ENCODE peak calls at places on chromosomes 13 and 19, in five cellular contexts. One of them, this sample, is unnamed.

GRCh38 chr19:44661904-44662303 is 9.4 kb upstream of the CEACAM19 start:
- DNase-seq in OCI-LY7: no peak
- DNase-seq in Caco-2: no peak
- DNase-seq in PC-9: no peak
- DNase-seq in CD8-positive, alpha-beta T cell: no peak
- DNase-seq in this sample: no peak

GRCh38 chr13:111203742-111204386 is 88.8 kb downstream of the ARHGEF7 start:
- DNase-seq in PC-9: no peak
- DNase-seq in Caco-2: no peak
- DNase-seq in CD8-positive, alpha-beta T cell: no peak
- DNase-seq in OCI-LY7: peak; percentile 51
- DNase-seq in this sample: no peak

GRCh38 chr13:111909501-111909900 is 157.4 kb upstream of the SOX1 start:
- DNase-seq in Caco-2: no peak
- DNase-seq in OCI-LY7: no peak
- DNase-seq in CD8-positive, alpha-beta T cell: no peak
- DNase-seq in PC-9: no peak
- DNase-seq in this sample: peak; percentile 81

GRCh38 chr19:32252333-32252669 is 93.1 kb upstream of the ZNF507 start:
- DNase-seq in OCI-LY7: no peak
- DNase-seq in PC-9: no peak
- DNase-seq in CD8-positive, alpha-beta T cell: no peak
- DNase-seq in Caco-2: no peak
- DNase-seq in this sample: no peak

GRCh38 chr13:73945871-73946270 is 188.3 kb downstream of the KLF12 start:
- DNase-seq in CD8-positive, alpha-beta T cell: no peak
- DNase-seq in PC-9: no peak
- DNase-seq in Caco-2: no peak
- DNase-seq in OCI-LY7: no peak
- DNase-seq in this sample: no peak

GRCh38 chr19:3880471-3881271 is at the start of gene ATCAY:
- DNase-seq in OCI-LY7: no peak
- DNase-seq in CD8-positive, alpha-beta T cell: no peak
- DNase-seq in Caco-2: no peak
- DNase-seq in PC-9: no peak
- DNase-seq in this sample: no peak

GRCh38 chr13:64274481-64275217 is 2859.0 kb upstream of the PCDH20 start:
- DNase-seq in PC-9: no peak
- DNase-seq in OCI-LY7: no peak
- DNase-seq in CD8-positive, alpha-beta T cell: no peak
- DNase-seq in Caco-2: peak; percentile 42
- DNase-seq in this sample: no peak

GRCh38 chr13:30850204-30850866 is 55.7 kb upstream of the MEDAG start:
- DNase-seq in OCI-LY7: no peak
- DNase-seq in Caco-2: no peak
- DNase-seq in CD8-positive, alpha-beta T cell: no peak
- DNase-seq in PC-9: no peak
- DNase-seq in this sample: no peak

GRCh38 chr13:79282976-79283375 is 123.1 kb downstream of the RBM26 start:
- DNase-seq in OCI-LY7: no peak
- DNase-seq in CD8-positive, alpha-beta T cell: no peak
- DNase-seq in PC-9: peak; percentile 42
- DNase-seq in Caco-2: no peak
- DNase-seq in this sample: no peak

GRCh38 chr13:110258876-110259631 is 47.9 kb downstream of the COL4A1 start:
- DNase-seq in CD8-positive, alpha-beta T cell: no peak
- DNase-seq in OCI-LY7: no peak
- DNase-seq in PC-9: no peak
- DNase-seq in Caco-2: no peak
- DNase-seq in this sample: no peak

GRCh38 chr19:46603195-46603637 is 2.1 kb downstream of the CALM3 start:
- DNase-seq in CD8-positive, alpha-beta T cell: no peak
- DNase-seq in OCI-LY7: no peak
- DNase-seq in Caco-2: peak; percentile 89
- DNase-seq in PC-9: no peak
- DNase-seq in this sample: no peak

GRCh38 chr19:13137290-13137794 is 12.8 kb downstream of the STX10 start:
- DNase-seq in OCI-LY7: no peak
- DNase-seq in CD8-positive, alpha-beta T cell: no peak
- DNase-seq in Caco-2: no peak
- DNase-seq in PC-9: no peak
- DNase-seq in this sample: no peak

GRCh38 chr19:48997972-48998371 is 4.3 kb downstream of the RUVBL2 start:
- DNase-seq in CD8-positive, alpha-beta T cell: peak; percentile 43
- DNase-seq in PC-9: no peak
- DNase-seq in OCI-LY7: peak; percentile 50
- DNase-seq in Caco-2: peak; percentile 79
- DNase-seq in this sample: no peak

GRCh38 chr19:6451583-6452222 is 7.9 kb downstream of the SLC25A23 start:
- DNase-seq in CD8-positive, alpha-beta T cell: no peak
- DNase-seq in PC-9: no peak
- DNase-seq in OCI-LY7: no peak
- DNase-seq in Caco-2: no peak
- DNase-seq in this sample: no peak

GRCh38 chr13:79295906-79296564 is 110.0 kb downstream of the RBM26 start:
- DNase-seq in OCI-LY7: no peak
- DNase-seq in PC-9: no peak
- DNase-seq in CD8-positive, alpha-beta T cell: no peak
- DNase-seq in Caco-2: no peak
- DNase-seq in this sample: no peak

GRCh38 chr13:98324105-98324504 is 147.0 kb upstream of the RNF113B start:
- DNase-seq in CD8-positive, alpha-beta T cell: no peak
- DNase-seq in PC-9: no peak
- DNase-seq in OCI-LY7: no peak
- DNase-seq in Caco-2: no peak
- DNase-seq in this sample: no peak

GRCh38 chr19:13163609-13164364 is 13.6 kb downstream of the IER2 start:
- DNase-seq in Caco-2: peak; percentile 90
- DNase-seq in OCI-LY7: peak; percentile 52
- DNase-seq in PC-9: peak; percentile 88
- DNase-seq in CD8-positive, alpha-beta T cell: peak; percentile 36
- DNase-seq in this sample: peak; percentile 93

GRCh38 chr13:99322297-99323103 is 15.3 kb upstream of the GPR183 start:
- DNase-seq in CD8-positive, alpha-beta T cell: peak; percentile 42
- DNase-seq in OCI-LY7: no peak
- DNase-seq in PC-9: peak; percentile 46
- DNase-seq in Caco-2: no peak
- DNase-seq in this sample: no peak

GRCh38 chr13:28047784-28048388 is 52.5 kb downstream of the FLT3 start:
- DNase-seq in Caco-2: no peak
- DNase-seq in OCI-LY7: peak; percentile 72
- DNase-seq in PC-9: peak; percentile 63
- DNase-seq in CD8-positive, alpha-beta T cell: no peak
- DNase-seq in this sample: no peak

GRCh38 chr13:29254971-29255370 is 340.5 kb downstream of the SLC7A1 start:
- DNase-seq in Caco-2: no peak
- DNase-seq in OCI-LY7: no peak
- DNase-seq in CD8-positive, alpha-beta T cell: no peak
- DNase-seq in PC-9: no peak
- DNase-seq in this sample: no peak

GRCh38 chr19:13718733-13719132 is 45.6 kb upstream of the MRI1 start:
- DNase-seq in CD8-positive, alpha-beta T cell: no peak
- DNase-seq in Caco-2: no peak
- DNase-seq in PC-9: peak; percentile 57
- DNase-seq in OCI-LY7: no peak
- DNase-seq in this sample: no peak

GRCh38 chr19:39517432-39517831 is 2.5 kb downstream of the SELENOV start:
- DNase-seq in OCI-LY7: no peak
- DNase-seq in CD8-positive, alpha-beta T cell: no peak
- DNase-seq in Caco-2: no peak
- DNase-seq in PC-9: no peak
- DNase-seq in this sample: no peak

GRCh38 chr19:10222201-10222890 is 8.8 kb downstream of the S1PR2 start:
- DNase-seq in PC-9: peak; percentile 10
- DNase-seq in OCI-LY7: peak; percentile 67
- DNase-seq in CD8-positive, alpha-beta T cell: no peak
- DNase-seq in Caco-2: no peak
- DNase-seq in this sample: no peak

GRCh38 chr13:95641291-95641811 is 3.2 kb downstream of the DZIP1 start:
- DNase-seq in PC-9: no peak
- DNase-seq in Caco-2: no peak
- DNase-seq in CD8-positive, alpha-beta T cell: no peak
- DNase-seq in OCI-LY7: no peak
- DNase-seq in this sample: peak; percentile 80

GRCh38 chr19:48329167-48329891 is 4.0 kb downstream of the EMP3 start:
- DNase-seq in Caco-2: peak; percentile 68
- DNase-seq in OCI-LY7: peak; percentile 64
- DNase-seq in PC-9: no peak
- DNase-seq in CD8-positive, alpha-beta T cell: peak; percentile 59
- DNase-seq in this sample: no peak

GRCh38 chr13:110910013-110910890 is 4.6 kb downstream of the ANKRD10 start:
- DNase-seq in OCI-LY7: no peak
- DNase-seq in Caco-2: no peak
- DNase-seq in CD8-positive, alpha-beta T cell: no peak
- DNase-seq in PC-9: no peak
- DNase-seq in this sample: no peak

GRCh38 chr19:46393456-46394397 is 19.6 kb downstream of the CCDC8 start:
- DNase-seq in PC-9: no peak
- DNase-seq in Caco-2: no peak
- DNase-seq in CD8-positive, alpha-beta T cell: no peak
- DNase-seq in OCI-LY7: no peak
- DNase-seq in this sample: no peak

GRCh38 chr13:103788061-103788652 is 721.9 kb upstream of the SLC10A2 start:
- DNase-seq in CD8-positive, alpha-beta T cell: no peak
- DNase-seq in PC-9: no peak
- DNase-seq in Caco-2: no peak
- DNase-seq in OCI-LY7: no peak
- DNase-seq in this sample: no peak

DNA sequence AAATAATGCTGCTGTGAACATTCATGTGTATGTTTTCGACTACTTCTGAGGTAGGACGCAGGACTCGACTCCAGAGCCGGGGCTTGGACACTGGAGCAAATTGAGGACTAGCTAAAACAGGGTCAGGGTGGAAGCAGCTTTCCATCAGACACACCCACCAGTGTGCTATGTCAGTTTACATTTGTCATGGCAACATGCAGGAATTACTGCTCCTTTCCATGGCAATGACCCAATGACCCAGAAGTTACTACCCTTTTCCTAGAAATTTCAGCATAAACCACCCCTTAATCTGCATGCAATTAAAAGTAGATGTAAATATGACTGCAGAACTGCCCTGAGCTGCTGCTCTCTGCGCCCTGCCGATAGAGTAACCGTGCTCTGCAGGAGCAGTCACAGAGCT is 61.5 kb upstream of the ZNF599 start:
- DNase-seq in PC-9: no peak
- DNase-seq in Caco-2: no peak
- DNase-seq in CD8-positive, alpha-beta T cell: no peak
- DNase-seq in OCI-LY7: no peak
- DNase-seq in this sample: no peak
- H3K4me1 ChIP-seq in PC-9: no peaks in the 10 kb centered on the region
- H3K4me1 ChIP-seq in Caco-2: peaks cover 11% of the 10 kb centered on the region
- H3K4me1 ChIP-seq in CD8-positive, alpha-beta T cell: peaks cover 11% of the 10 kb centered on the region
- H3K4me1 ChIP-seq in OCI-LY7: no peaks in the 10 kb centered on the region
- H3K4me1 ChIP-seq in this sample: peaks cover 16% of the 10 kb centered on the region

DNA sequence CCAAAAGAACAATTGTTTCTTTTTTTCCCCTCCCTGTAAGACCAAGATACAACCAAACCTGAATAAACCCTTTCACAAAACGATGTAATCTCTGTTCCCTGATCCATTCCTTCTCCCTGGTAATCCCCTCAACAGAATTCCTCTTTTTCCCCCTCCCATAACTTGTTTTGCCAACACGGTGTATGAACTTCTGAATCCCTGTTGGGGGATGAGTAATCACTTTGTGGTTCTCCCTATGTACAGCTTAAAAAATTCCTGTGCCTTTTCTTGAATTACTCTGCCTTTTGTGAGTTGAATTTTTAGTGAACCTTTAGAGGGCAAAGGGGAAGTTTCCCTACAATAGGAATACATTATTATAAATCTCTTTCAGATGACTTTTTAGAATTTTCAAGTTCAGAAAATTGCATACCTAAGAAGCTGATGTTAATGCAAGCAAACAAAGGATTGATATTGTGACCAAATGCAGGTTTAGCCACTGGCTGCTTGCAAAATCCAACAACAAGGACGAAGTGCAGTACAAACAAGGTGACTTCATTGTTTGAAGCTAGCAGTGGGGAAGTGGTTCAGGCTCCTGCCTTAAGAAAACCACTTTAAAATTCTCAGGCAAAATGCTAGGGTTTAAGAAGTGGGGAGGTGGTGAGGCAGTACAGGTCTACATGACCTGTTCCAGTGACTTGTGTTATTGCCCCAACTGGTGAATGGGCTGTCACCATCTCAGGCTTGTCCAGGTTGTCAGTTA is 15.0 kb upstream of the EPSTI1 start:
- DNase-seq in PC-9: peak; percentile 49
- DNase-seq in CD8-positive, alpha-beta T cell: no peak
- DNase-seq in OCI-LY7: no peak
- DNase-seq in Caco-2: no peak
- DNase-seq in this sample: no peak
- H3K4me1 ChIP-seq in PC-9: peaks cover 34% of the 10 kb centered on the region
- H3K4me1 ChIP-seq in CD8-positive, alpha-beta T cell: no peaks in the 10 kb centered on the region
- H3K4me1 ChIP-seq in OCI-LY7: no peaks in the 10 kb centered on the region
- H3K4me1 ChIP-seq in Caco-2: peaks cover 49% of the 10 kb centered on the region
- H3K4me1 ChIP-seq in this sample: peaks cover 20% of the 10 kb centered on the region

GRCh38 chr19:18517606-18518005 is 4.3 kb downstream of the ELL start:
- DNase-seq in Caco-2: no peak
- DNase-seq in PC-9: no peak
- DNase-seq in CD8-positive, alpha-beta T cell: no peak
- DNase-seq in OCI-LY7: no peak
- DNase-seq in this sample: no peak

GRCh38 chr19:18510216-18510615 is 11.7 kb downstream of the ELL start:
- DNase-seq in CD8-positive, alpha-beta T cell: no peak
- DNase-seq in PC-9: no peak
- DNase-seq in Caco-2: no peak
- DNase-seq in OCI-LY7: no peak
- DNase-seq in this sample: no peak

GRCh38 chr19:18514800-18515682 is 6.8 kb downstream of the ELL start:
- DNase-seq in CD8-positive, alpha-beta T cell: peak; percentile 66
- DNase-seq in PC-9: peak; percentile 98
- DNase-seq in Caco-2: peak; percentile 91
- DNase-seq in OCI-LY7: no peak
- DNase-seq in this sample: no peak

GRCh38 chr19:18515959-18516358 is 5.9 kb downstream of the ELL start:
- DNase-seq in PC-9: no peak
- DNase-seq in Caco-2: no peak
- DNase-seq in CD8-positive, alpha-beta T cell: no peak
- DNase-seq in OCI-LY7: no peak
- DNase-seq in this sample: no peak

GRCh38 chr19:18513868-18514267 is 8.0 kb downstream of the ELL start:
- DNase-seq in PC-9: no peak
- DNase-seq in Caco-2: no peak
- DNase-seq in OCI-LY7: no peak
- DNase-seq in CD8-positive, alpha-beta T cell: no peak
- DNase-seq in this sample: no peak
- H3K4me1 ChIP-seq in PC-9: peaks cover 53% of the 10 kb centered on the region
- H3K4me1 ChIP-seq in Caco-2: peaks cover 14% of the 10 kb centered on the region
- H3K4me1 ChIP-seq in OCI-LY7: peaks cover 3% of the 10 kb centered on the region
- H3K4me1 ChIP-seq in CD8-positive, alpha-beta T cell: peaks cover 42% of the 10 kb centered on the region
- H3K4me1 ChIP-seq in this sample: peaks cover 78% of the 10 kb centered on the region

GRCh38 chr19:38252385-38252784 is 3.8 kb downstream of the PPP1R14A start:
- DNase-seq in CD8-positive, alpha-beta T cell: no peak
- DNase-seq in PC-9: no peak
- DNase-seq in Caco-2: no peak
- DNase-seq in OCI-LY7: no peak
- DNase-seq in this sample: no peak
- H3K4me1 ChIP-seq in CD8-positive, alpha-beta T cell: no peaks in the 10 kb centered on the region
- H3K4me1 ChIP-seq in PC-9: peaks cover 9% of the 10 kb centered on the region
- H3K4me1 ChIP-seq in Caco-2: peaks cover 56% of the 10 kb centered on the region
- H3K4me1 ChIP-seq in OCI-LY7: peaks cover 5% of the 10 kb centered on the region
- H3K4me1 ChIP-seq in this sample: peaks cover 83% of the 10 kb centered on the region